ENCODE peak calls at places on chromosomes 3 and 15, in four cellular contexts. P is HepG2, W is H1, D is GM12878. M is an unnamed sample.

GRCh38 chr3:24780992-24781391 is 286.3 kb upstream of the THRB start:
- DNase-seq in P (no peak), W (no peak), D (no peak), M (no peak)

GRCh38 chr3:159171333-159171732 is 369.5 kb downstream of the MFSD1 start:
- DNase-seq in P (no peak), W (no peak), D (no peak), M (no peak)

GRCh38 chr3:52047295-52047960 is 8.9 kb downstream of the DUSP7 start:
- DNase-seq in P (no peak), W (no peak), D (no peak), M (no peak)

GRCh38 chr3:194730369-194730768 is 44.7 kb downstream of the FAM43A start:
- DNase-seq in P (no peak), W (no peak), D (no peak), M (no peak)

GRCh38 chr3:123008808-123009207 is 18.8 kb downstream of the SEMA5B start:
- DNase-seq in P (no peak), W (no peak), D (no peak), M (no peak)

GRCh38 chr3:11186771-11187170 is 32.5 kb downstream of the HRH1 start:
- DNase-seq in P (no peak), W (no peak), D (no peak), M (no peak)

GRCh38 chr3:122940628-122941086 is 86.9 kb downstream of the SEMA5B start:
- DNase-seq in P (no peak), W (no peak), D (no peak), M (no peak)

GRCh38 chr15:55694652-55695150 is 48.3 kb downstream of the PRTG start:
- DNase-seq in P (no peak), W (no peak), D (peak; percentile 48), M (peak; percentile 28)

GRCh38 chr3:16382852-16383251 is 117.8 kb downstream of the OXNAD1 start:
- DNase-seq in P (no peak), W (no peak), D (no peak), M (no peak)

GRCh38 chr3:144324061-144324460 is 352.4 kb downstream of the DIPK2A start:
- DNase-seq in P (no peak), W (no peak), D (no peak), M (no peak)

GRCh38 chr3:39000008-39000450 is 51.7 kb downstream of the SCN11A start:
- DNase-seq in P (peak; percentile 60), W (no peak), D (peak; percentile 35), M (peak; percentile 63)

GRCh38 chr15:82552861-82553260 is 12.6 kb upstream of the RPS17 start:
- DNase-seq in P (no peak), W (no peak), D (no peak), M (no peak)

GRCh38 chr15:82554857-82555256 is 14.6 kb upstream of the RPS17 start:
- DNase-seq in P (no peak), W (no peak), D (no peak), M (no peak)

GRCh38 chr15:82556315-82557035 is 16.2 kb upstream of the RPS17 start:
- DNase-seq in P (no peak), W (no peak), D (no peak), M (no peak)

GRCh38 chr15:82553846-82554245 is 13.6 kb upstream of the RPS17 start:
- DNase-seq in P (no peak), W (no peak), D (no peak), M (no peak)

DNA sequence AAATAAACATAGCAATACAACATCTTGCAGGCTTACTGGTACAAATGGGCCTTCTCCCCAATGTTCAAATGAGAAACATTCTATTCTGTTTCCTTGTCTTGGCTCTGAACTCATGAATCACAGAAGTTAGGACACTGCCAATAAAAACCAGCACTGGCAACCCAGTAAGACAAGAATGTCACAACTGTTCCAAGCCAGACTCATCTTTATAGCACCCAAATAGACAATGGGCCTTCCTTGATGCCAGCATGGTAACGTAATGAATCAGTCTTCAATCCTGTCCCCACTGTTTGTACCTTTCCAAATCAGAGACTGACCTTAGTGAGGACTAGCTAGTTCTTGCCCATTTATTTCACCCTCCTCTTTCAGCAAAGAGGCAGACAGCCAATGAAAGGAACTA is 14.1 kb upstream of the RPS17 start:
- DNase-seq in P (no peak), W (no peak), D (no peak), M (no peak)
- TF ChIP-seq SUZ12 in P (no peak), W (no peak), D (no peak), M (no peak)

GRCh38 chr3:217436-217835 is 20.9 kb downstream of the CHL1 start:
- DNase-seq in P (no peak), W (no peak), D (no peak), M (no peak)
- H3K9me3 ChIP-seq in P (peaks cover 3% of the 10 kb centered on the region), W (no peaks in the 10 kb centered on the region), D (no peaks in the 10 kb centered on the region), M (no peaks in the 10 kb centered on the region)

DNA sequence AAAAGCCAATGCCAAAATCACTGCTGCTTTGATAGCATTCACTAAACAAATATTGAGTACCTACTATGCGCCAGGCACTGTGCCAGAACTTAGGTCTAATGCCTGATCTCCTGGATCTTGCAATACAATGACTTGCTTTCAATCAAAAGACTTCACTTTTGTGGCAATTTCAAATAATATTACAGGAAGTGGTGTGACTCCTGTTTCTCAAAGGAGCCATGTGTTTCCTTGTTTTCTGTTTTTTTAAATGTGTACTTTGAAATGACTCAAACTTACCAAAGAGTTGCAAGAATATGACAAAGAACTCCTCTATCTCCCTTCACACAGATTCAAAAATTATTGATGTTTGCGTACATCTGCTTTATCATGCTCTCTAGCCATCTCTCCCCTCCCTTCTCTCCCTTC is 18.3 kb downstream of the OSBPL10 start:
- DNase-seq in P (peak; percentile 52), W (no peak), D (no peak), M (no peak)
- H3K4me1 ChIP-seq in P (peaks cover 85% of the 10 kb centered on the region), W (peaks cover 29% of the 10 kb centered on the region), D (no peaks in the 10 kb centered on the region), M (no peaks in the 10 kb centered on the region)

GRCh38 chr15:67361100-67361499 is 106.5 kb downstream of the IQCH start:
- DNase-seq in P (no peak), W (no peak), D (no peak), M (no peak)
- TF ChIP-seq SUZ12 in P (no peak), W (no peak), D (no peak), M (no peak)

GRCh38 chr15:25172691-25173090 is 217.9 kb downstream of the SNRPN start:
- DNase-seq in P (no peak), W (no peak), D (no peak), M (no peak)

GRCh38 chr15:25171111-25171811 is 216.5 kb downstream of the SNRPN start:
- DNase-seq in P (no peak), W (no peak), D (no peak), M (no peak)

GRCh38 chr15:25175033-25175788 is 220.4 kb downstream of the SNRPN start:
- DNase-seq in P (no peak), W (no peak), D (no peak), M (no peak)

GRCh38 chr15:25171856-25172687 is 217.3 kb downstream of the SNRPN start:
- DNase-seq in P (no peak), W (no peak), D (no peak), M (no peak)

GRCh38 chr15:25173241-25174028 is 218.6 kb downstream of the SNRPN start:
- DNase-seq in P (no peak), W (no peak), D (no peak), M (no peak)
- H3K9me3 ChIP-seq in P (peaks cover 92% of the 10 kb centered on the region), W (peaks cover 82% of the 10 kb centered on the region), D (no peaks in the 10 kb centered on the region), M (peaks cover 37% of the 10 kb centered on the region)

GRCh38 chr15:86834115-86834863 is 754.6 kb downstream of the AGBL1 start:
- DNase-seq in P (no peak), W (no peak), D (no peak), M (no peak)
- H3K4me1 ChIP-seq in P (no peaks in the 10 kb centered on the region), W (no peaks in the 10 kb centered on the region), D (no peaks in the 10 kb centered on the region), M (no peaks in the 10 kb centered on the region)

DNA sequence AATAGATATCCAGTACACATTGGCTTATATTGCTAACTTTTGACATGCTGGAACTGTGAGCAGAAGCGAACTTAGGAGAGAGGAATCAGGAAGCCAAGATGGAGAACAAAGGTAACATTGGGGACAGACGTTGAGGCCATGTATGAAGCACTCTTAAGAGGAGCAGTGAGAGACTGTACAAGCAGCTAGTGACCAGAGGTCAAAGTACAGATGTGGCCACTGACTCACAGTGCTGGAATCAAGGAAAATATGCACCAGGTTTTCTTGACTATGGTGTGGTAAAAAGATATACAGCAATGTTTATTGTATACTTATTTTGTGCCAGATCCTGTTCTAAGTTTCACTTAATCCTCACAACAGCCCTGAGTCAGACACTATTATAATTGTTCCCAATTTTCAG is 2.0 kb upstream of the IL20RB start:
- DNase-seq in P (peak; percentile 81), W (no peak), D (no peak), M (no peak)
- TF ChIP-seq SUZ12 in P (no peak), W (no peak), D (no peak), M (no peak)

DNA sequence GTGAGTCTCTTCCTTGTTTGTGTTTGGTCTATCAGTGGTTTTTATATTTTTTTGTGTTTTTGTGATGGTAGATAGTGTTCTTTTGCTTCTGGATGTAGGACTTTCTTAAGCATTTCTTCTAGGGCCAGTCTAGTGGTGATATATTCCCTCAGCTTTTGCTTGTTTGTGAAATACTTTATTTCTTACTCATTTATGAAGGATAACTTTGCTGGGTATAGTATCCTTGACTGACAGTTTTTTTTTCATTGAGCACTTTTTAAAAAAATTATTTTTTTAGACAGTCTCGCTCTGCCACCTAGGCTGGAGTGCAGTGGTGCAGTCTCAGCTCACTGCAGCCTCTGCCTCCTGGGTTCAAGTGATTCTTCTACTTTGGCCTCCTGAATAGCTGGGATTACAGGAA is 41.9 kb downstream of the NCK1 start:
- DNase-seq in P (no peak), W (no peak), D (no peak), M (no peak)
- H3K9me3 ChIP-seq in P (peaks cover 13% of the 10 kb centered on the region), W (no peaks in the 10 kb centered on the region), D (peaks cover 22% of the 10 kb centered on the region), M (peaks cover 6% of the 10 kb centered on the region)